ENCODE peak calls at places on chromosomes 6 and 20, in five cellular contexts. T is breast epithelium, R is sigmoid colon, X is transverse colon, U is ovary. W is an unnamed sample.

GRCh38 chr20:25018425-25018824 is 25.9 kb upstream of the APMAP start:
- DNase-seq in T (peak; percentile 35), R (peak; percentile 17), X (no peak), U (no peak), W (no peak)

GRCh38 chr6:170271771-170272314 is 19.0 kb downstream of the DLL1 start:
- DNase-seq in T (no peak), R (no peak), X (peak; percentile 59), U (no peak), W (peak; percentile 96)

GRCh38 chr6:118908441-118908840 is 14.5 kb downstream of the ASF1A start:
- DNase-seq in T (no peak), R (no peak), X (no peak), U (no peak), W (no peak)

GRCh38 chr20:16125810-16126209 is 447.4 kb downstream of the KIF16B start:
- DNase-seq in T (no peak), R (no peak), X (no peak), U (no peak), W (no peak)

GRCh38 chr6:14165091-14165490 is 47.5 kb downstream of the CD83 start:
- DNase-seq in T (no peak), R (no peak), X (no peak), U (no peak), W (no peak)

GRCh38 chr6:167957626-167958025 is 39.8 kb upstream of the KIF25 start:
- DNase-seq in T (no peak), R (no peak), X (no peak), U (no peak), W (no peak)

GRCh38 chr6:2509746-2510145 is 241.0 kb downstream of the MYLK4 start:
- DNase-seq in T (no peak), R (no peak), X (no peak), U (no peak), W (no peak)

GRCh38 chr6:10154251-10154650 is 260.6 kb downstream of the TFAP2A start:
- DNase-seq in T (no peak), R (no peak), X (no peak), U (no peak), W (no peak)

GRCh38 chr6:108937170-108937569 is 88.9 kb downstream of the ARMC2 start:
- DNase-seq in T (no peak), R (no peak), X (no peak), U (no peak), W (no peak)

GRCh38 chr6:41371992-41372525 is 36.7 kb downstream of the NCR2 start:
- DNase-seq in T (no peak), R (no peak), X (no peak), U (peak; percentile 48), W (no peak)

GRCh38 chr20:57375652-57376230 is 15.5 kb upstream of the RBM38 start:
- DNase-seq in T (no peak), R (no peak), X (no peak), U (no peak), W (no peak)

GRCh38 chr6:15608406-15608805 is 54.4 kb downstream of the DTNBP1 start:
- DNase-seq in T (no peak), R (no peak), X (no peak), U (no peak), W (no peak)

GRCh38 chr20:16518068-16518783 is 55.0 kb downstream of the KIF16B start:
- DNase-seq in T (no peak), R (no peak), X (peak; percentile 45), U (no peak), W (peak; percentile 27)

GRCh38 chr20:19351542-19351941 is 139.1 kb downstream of the SLC24A3 start:
- DNase-seq in T (no peak), R (no peak), X (no peak), U (no peak), W (no peak)

GRCh38 chr20:18266282-18266681 is 22.0 kb upstream of the ZNF133 start:
- DNase-seq in T (no peak), R (no peak), X (no peak), U (no peak), W (no peak)

GRCh38 chr6:35778437-35778836 is 2.0 kb downstream of the CLPSL2 start:
- DNase-seq in T (no peak), R (no peak), X (no peak), U (no peak), W (no peak)

GRCh38 chr20:38111366-38112232 is 53.5 kb downstream of the TGM2 start:
- DNase-seq in T (no peak), R (no peak), X (no peak), U (no peak), W (no peak)

GRCh38 chr20:51331466-51331865 is 211.1 kb downstream of the NFATC2 start:
- DNase-seq in T (no peak), R (no peak), X (no peak), U (no peak), W (no peak)

GRCh38 chr6:11810039-11810541 is 31.5 kb upstream of the ADTRP start:
- DNase-seq in T (no peak), R (peak; percentile 85), X (peak; percentile 91), U (peak; percentile 86), W (no peak)

GRCh38 chr6:39882567-39882953 is 51.7 kb downstream of the MOCS1 start:
- DNase-seq in T (no peak), R (peak; percentile 66), X (no peak), U (peak; percentile 80), W (no peak)

GRCh38 chr6:7974932-7975763 is 64.6 kb upstream of the TXNDC5 start:
- DNase-seq in T (peak; percentile 80), R (peak; percentile 89), X (peak; percentile 78), U (peak; percentile 90), W (no peak)

GRCh38 chr6:157513619-157514485 is 132.9 kb downstream of the ZDHHC14 start:
- DNase-seq in T (no peak), R (no peak), X (no peak), U (no peak), W (no peak)

GRCh38 chr6:165913676-165914570 is 250.9 kb upstream of the PDE10A start:
- DNase-seq in T (no peak), R (no peak), X (no peak), U (no peak), W (no peak)

GRCh38 chr6:105483492-105483891 is 80.6 kb upstream of the PREP start:
- DNase-seq in T (no peak), R (no peak), X (no peak), U (no peak), W (no peak)

GRCh38 chr6:13006578-13007300 is 290.2 kb downstream of the PHACTR1 start:
- DNase-seq in T (no peak), R (no peak), X (no peak), U (no peak), W (no peak)

GRCh38 chr6:38058022-38058421 is 238.5 kb downstream of the ZFAND3 start:
- DNase-seq in T (no peak), R (no peak), X (no peak), U (no peak), W (no peak)

GRCh38 chr6:30717129-30717844 is at the start of gene MDC1:
- DNase-seq in T (peak; percentile 99), R (peak; percentile 100), X (peak; percentile 99), U (peak; percentile 99), W (peak; percentile 79)
- TF ChIP-seq POLR2A in T (no peak), R (peak; percentile 76), X (peak; percentile 91), U (peak; percentile 57), W (peak; percentile 97)

GRCh38 chr6:17599885-17600526 is at the start of gene FAM8A1:
- DNase-seq in T (peak; percentile 97), R (peak; percentile 98), X (peak; percentile 98), U (peak; percentile 96), W (peak; percentile 84)
- TF ChIP-seq POLR2A in T (peak; percentile 67), R (peak; percentile 62), X (peak; percentile 90), U (peak; percentile 83), W (peak; percentile 49)

GRCh38 chr6:30515106-30515505 is 25.8 kb downstream of the HLA-E start:
- DNase-seq in T (no peak), R (no peak), X (no peak), U (no peak), W (no peak)

GRCh38 chr6:30518505-30518850 is 29.2 kb downstream of the HLA-E start:
- DNase-seq in T (no peak), R (no peak), X (no peak), U (no peak), W (no peak)

GRCh38 chr6:30520480-30520992 is 31.2 kb downstream of the HLA-E start:
- DNase-seq in T (no peak), R (no peak), X (no peak), U (no peak), W (no peak)

GRCh38 chr6:30513451-30513850 is 24.1 kb downstream of the HLA-E start:
- DNase-seq in T (no peak), R (no peak), X (no peak), U (no peak), W (no peak)

DNA sequence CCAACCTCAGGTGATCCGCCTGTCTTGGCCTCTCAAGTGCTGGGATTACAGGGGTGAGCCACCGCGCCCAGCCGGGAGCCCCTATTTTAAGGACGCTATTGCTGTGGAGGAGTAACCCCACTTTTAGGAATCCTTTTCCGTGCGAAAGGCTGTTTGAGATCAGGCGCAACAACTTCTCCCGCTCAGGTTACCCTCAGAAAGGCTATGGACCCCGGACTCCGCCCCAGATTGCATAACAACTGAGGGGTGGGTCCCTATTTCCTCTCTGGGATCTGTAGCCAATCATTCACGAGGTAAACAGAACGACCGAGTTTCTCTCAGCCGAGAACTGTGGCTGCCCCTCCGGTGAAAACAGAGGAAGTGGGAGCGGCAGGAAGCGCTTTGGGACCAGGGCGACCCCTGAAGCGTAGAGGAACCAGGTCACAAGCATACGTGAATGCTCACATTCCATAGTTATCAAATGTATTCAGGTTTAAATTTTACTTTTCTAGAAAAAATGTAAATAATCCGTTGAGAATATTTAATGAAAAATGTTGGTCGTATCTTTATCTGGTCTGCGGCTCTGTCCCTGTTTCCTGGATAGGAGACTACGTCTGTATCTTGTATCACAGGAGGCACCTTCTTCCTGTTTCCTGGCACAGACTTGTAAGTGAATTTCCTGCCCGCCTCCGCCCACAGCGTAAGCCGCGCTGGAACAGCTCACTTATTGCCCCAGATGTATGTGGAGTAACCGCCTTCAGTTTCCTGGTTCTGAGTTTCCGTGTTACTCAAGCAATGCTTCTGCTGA is 26.9 kb downstream of the HLA-E start:
- DNase-seq in T (peak; percentile 87), R (peak; percentile 95), X (peak; percentile 93), U (peak; percentile 89), W (peak; percentile 53)
- TF ChIP-seq POLR2A in T (peak; percentile 51), R (no peak), X (peak; percentile 76), U (peak; percentile 76), W (no peak)

GRCh38 chr6:401239-401993 is 9.9 kb downstream of the IRF4 start:
- DNase-seq in T (no peak), R (no peak), X (no peak), U (no peak), W (no peak)
- TF ChIP-seq POLR2A in T (no peak), R (no peak), X (no peak), U (no peak), W (peak; percentile 96)